ENCODE peak calls at places on chromosomes 13 and 19, in four cellular contexts. One of them, this sample, is unnamed.

GRCh38 chr19:47776568-47776967 is 1.9 kb upstream of the SELENOW start:
- DNase-seq in uterus: no peak
- DNase-seq in colonic mucosa: peak
- DNase-seq in WTC11: no peak
- DNase-seq in this sample: no peak

GRCh38 chr13:27956576-27957300 is 12.4 kb downstream of the CDX2 start:
- DNase-seq in colonic mucosa: peak
- DNase-seq in WTC11: no peak
- DNase-seq in uterus: no peak
- DNase-seq in this sample: no peak

GRCh38 chr13:106797081-106797640 is 229.2 kb upstream of the ARGLU1 start:
- DNase-seq in WTC11: peak
- DNase-seq in uterus: no peak
- DNase-seq in colonic mucosa: no peak
- DNase-seq in this sample: no peak

GRCh38 chr13:90414691-90415596 is 932.5 kb upstream of the MIR17HG start:
- DNase-seq in colonic mucosa: no peak
- DNase-seq in uterus: no peak
- DNase-seq in WTC11: no peak
- DNase-seq in this sample: no peak

GRCh38 chr19:44694184-44694579 is 4.8 kb upstream of the CEACAM16 start:
- DNase-seq in uterus: no peak
- DNase-seq in colonic mucosa: no peak
- DNase-seq in WTC11: no peak
- DNase-seq in this sample: no peak

GRCh38 chr19:4088975-4089374 is 22.3 kb upstream of the ZBTB7A start:
- DNase-seq in colonic mucosa: peak
- DNase-seq in uterus: no peak
- DNase-seq in WTC11: no peak
- DNase-seq in this sample: no peak

GRCh38 chr13:36904219-36904618 is 15.8 kb downstream of the SMAD9 start:
- DNase-seq in WTC11: no peak
- DNase-seq in colonic mucosa: peak
- DNase-seq in uterus: no peak
- DNase-seq in this sample: no peak

GRCh38 chr19:55210120-55210493 is 806 bp upstream of the PTPRH start:
- DNase-seq in uterus: no peak
- DNase-seq in colonic mucosa: no peak
- DNase-seq in WTC11: no peak
- DNase-seq in this sample: no peak

GRCh38 chr13:51797664-51798488 is 6.1 kb downstream of the DHRS12 start:
- DNase-seq in colonic mucosa: peak
- DNase-seq in WTC11: peak
- DNase-seq in uterus: peak
- DNase-seq in this sample: no peak

GRCh38 chr13:31234729-31235128 is 35.0 kb downstream of the B3GLCT start:
- DNase-seq in colonic mucosa: no peak
- DNase-seq in WTC11: no peak
- DNase-seq in uterus: no peak
- DNase-seq in this sample: no peak

GRCh38 chr13:47480121-47480520 is 521.0 kb downstream of the SUCLA2 start:
- DNase-seq in colonic mucosa: no peak
- DNase-seq in WTC11: no peak
- DNase-seq in uterus: no peak
- DNase-seq in this sample: no peak

GRCh38 chr19:19297759-19298158 is 22.6 kb downstream of the SUGP1 start:
- DNase-seq in uterus: no peak
- DNase-seq in colonic mucosa: no peak
- DNase-seq in WTC11: no peak
- DNase-seq in this sample: no peak

GRCh38 chr19:33251526-33252090 is 26.0 kb upstream of the SLC7A10 start:
- DNase-seq in colonic mucosa: no peak
- DNase-seq in uterus: no peak
- DNase-seq in WTC11: no peak
- DNase-seq in this sample: no peak

GRCh38 chr19:13154241-13154778 is 4.1 kb downstream of the IER2 start:
- DNase-seq in WTC11: no peak
- DNase-seq in uterus: peak
- DNase-seq in colonic mucosa: peak
- DNase-seq in this sample: peak

GRCh38 chr19:18109731-18110671 is 12.4 kb downstream of the MAST3 start:
- DNase-seq in uterus: peak
- DNase-seq in WTC11: peak
- DNase-seq in colonic mucosa: peak
- DNase-seq in this sample: peak

GRCh38 chr19:6906559-6906958 is 19.2 kb downstream of the ADGRE1 start:
- DNase-seq in colonic mucosa: no peak
- DNase-seq in uterus: no peak
- DNase-seq in WTC11: no peak
- DNase-seq in this sample: no peak

DNA sequence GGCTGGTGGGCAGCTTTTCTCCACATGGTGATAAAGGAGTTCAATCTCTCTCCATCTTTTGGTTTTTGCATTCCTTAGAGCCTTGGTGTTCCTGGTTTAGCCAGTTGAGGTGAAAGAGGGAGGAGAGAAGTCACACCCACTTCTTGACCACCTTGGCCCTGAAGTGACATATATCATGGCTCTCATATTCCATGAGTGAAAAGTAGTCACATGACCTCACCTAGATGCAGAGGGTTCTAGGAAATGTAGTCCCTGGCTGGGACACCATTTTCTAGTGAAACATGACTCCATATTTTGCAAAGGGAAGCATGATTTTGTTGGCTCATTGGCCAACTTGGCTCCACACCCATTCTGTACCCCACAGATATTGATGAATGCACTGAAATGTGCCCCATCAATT is 16.1 kb downstream of the ADGRE1 start:
- DNase-seq in colonic mucosa: no peak
- DNase-seq in uterus: no peak
- DNase-seq in WTC11: no peak
- DNase-seq in this sample: no peak
- TF ChIP-seq CTCF in colonic mucosa: no peak
- TF ChIP-seq CTCF in uterus: no peak
- TF ChIP-seq CTCF in WTC11: no peak
- TF ChIP-seq CTCF in this sample: no peak

GRCh38 chr13:58843567-58843966 is 1212.0 kb downstream of the PCDH17 start:
- DNase-seq in colonic mucosa: no peak
- DNase-seq in WTC11: no peak
- DNase-seq in uterus: no peak
- DNase-seq in this sample: no peak
- TF ChIP-seq CTCF in colonic mucosa: no peak
- TF ChIP-seq CTCF in WTC11: no peak
- TF ChIP-seq CTCF in uterus: no peak
- TF ChIP-seq CTCF in this sample: no peak

GRCh38 chr19:37988758-37989635 is 82.0 kb downstream of the SIPA1L3 start:
- DNase-seq in uterus: no peak
- DNase-seq in colonic mucosa: no peak
- DNase-seq in WTC11: peak
- DNase-seq in this sample: peak

GRCh38 chr19:37986048-37986750 is 79.2 kb downstream of the SIPA1L3 start:
- DNase-seq in colonic mucosa: no peak
- DNase-seq in uterus: no peak
- DNase-seq in WTC11: no peak
- DNase-seq in this sample: peak

GRCh38 chr19:37990362-37990761 is 83.4 kb downstream of the SIPA1L3 start:
- DNase-seq in uterus: no peak
- DNase-seq in WTC11: peak
- DNase-seq in colonic mucosa: no peak
- DNase-seq in this sample: no peak

GRCh38 chr19:37989855-37990254 is 82.8 kb downstream of the SIPA1L3 start:
- DNase-seq in colonic mucosa: no peak
- DNase-seq in uterus: no peak
- DNase-seq in WTC11: peak
- DNase-seq in this sample: no peak

DNA sequence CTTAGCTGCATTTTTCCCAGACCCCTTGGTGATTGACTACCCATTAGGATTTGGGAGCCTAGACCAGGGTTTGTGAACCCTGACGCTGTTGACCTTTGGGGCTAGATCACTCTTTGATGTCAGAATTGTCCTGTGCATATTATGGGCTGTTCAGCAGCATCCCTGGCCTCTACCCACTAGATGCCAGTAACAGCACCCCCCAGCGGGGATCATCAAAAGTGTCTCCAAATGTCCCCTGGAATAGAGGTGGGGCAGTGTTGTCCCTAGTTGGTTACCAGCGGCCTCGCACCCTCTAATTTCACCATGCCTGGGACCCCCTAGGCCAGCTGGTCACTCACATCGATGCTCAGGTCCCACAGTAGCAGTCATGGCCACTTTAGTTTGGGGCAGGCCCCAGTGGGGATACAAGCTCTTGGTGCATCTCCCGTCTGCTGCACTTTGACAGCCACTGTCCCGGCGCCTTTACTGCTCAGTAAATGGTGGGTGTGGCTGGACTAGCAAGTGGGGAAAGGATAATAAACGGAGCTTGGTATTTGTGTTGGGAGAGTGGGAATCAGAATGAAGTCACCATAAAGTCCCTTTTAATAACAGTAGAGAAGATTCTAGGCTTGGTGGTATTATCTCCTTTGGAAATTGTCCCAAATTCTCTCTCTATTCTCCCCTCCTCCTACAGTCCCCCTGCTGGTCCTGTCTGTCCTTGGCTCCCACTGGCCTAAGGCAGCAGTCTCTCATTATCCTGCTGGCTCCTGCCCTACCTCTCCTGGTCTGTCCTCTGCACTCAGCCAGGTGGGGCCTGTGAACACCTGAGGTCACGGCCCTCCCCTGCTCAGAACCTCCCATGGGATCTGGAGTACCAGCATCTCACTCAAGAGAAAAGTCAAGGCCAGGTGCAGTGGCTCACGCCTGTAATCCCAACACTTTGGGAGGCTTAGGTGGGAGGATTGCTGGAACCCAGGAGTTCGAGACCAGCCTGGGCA is 80.6 kb downstream of the SIPA1L3 start:
- DNase-seq in colonic mucosa: peak
- DNase-seq in uterus: no peak
- DNase-seq in WTC11: peak
- DNase-seq in this sample: no peak
- TF ChIP-seq CTCF in colonic mucosa: peak
- TF ChIP-seq CTCF in uterus: no peak
- TF ChIP-seq CTCF in WTC11: peak
- TF ChIP-seq CTCF in this sample: no peak

GRCh38 chr19:42542791-42543190 is 14.5 kb upstream of the CEACAM1 start:
- DNase-seq in uterus: no peak
- DNase-seq in WTC11: no peak
- DNase-seq in colonic mucosa: no peak
- DNase-seq in this sample: no peak
- TF ChIP-seq CTCF in uterus: no peak
- TF ChIP-seq CTCF in WTC11: no peak
- TF ChIP-seq CTCF in colonic mucosa: no peak
- TF ChIP-seq CTCF in this sample: no peak

GRCh38 chr13:21813110-21813509 is 142.2 kb downstream of the FGF9 start:
- DNase-seq in colonic mucosa: no peak
- DNase-seq in WTC11: peak
- DNase-seq in uterus: no peak
- DNase-seq in this sample: no peak
- TF ChIP-seq CTCF in colonic mucosa: no peak
- TF ChIP-seq CTCF in WTC11: no peak
- TF ChIP-seq CTCF in uterus: no peak
- TF ChIP-seq CTCF in this sample: no peak

GRCh38 chr19:50498219-50499056 is 12.6 kb downstream of the JOSD2 start:
- DNase-seq in uterus: no peak
- DNase-seq in colonic mucosa: no peak
- DNase-seq in WTC11: no peak
- DNase-seq in this sample: no peak

GRCh38 chr19:50501568-50502475 is 9.2 kb downstream of the JOSD2 start:
- DNase-seq in colonic mucosa: no peak
- DNase-seq in uterus: no peak
- DNase-seq in WTC11: no peak
- DNase-seq in this sample: peak

GRCh38 chr19:50500753-50501151 is 10.2 kb downstream of the JOSD2 start:
- DNase-seq in uterus: no peak
- DNase-seq in WTC11: no peak
- DNase-seq in colonic mucosa: no peak
- DNase-seq in this sample: peak

GRCh38 chr19:50501186-50501567 is 9.8 kb downstream of the JOSD2 start:
- DNase-seq in uterus: no peak
- DNase-seq in WTC11: no peak
- DNase-seq in colonic mucosa: peak
- DNase-seq in this sample: no peak

DNA sequence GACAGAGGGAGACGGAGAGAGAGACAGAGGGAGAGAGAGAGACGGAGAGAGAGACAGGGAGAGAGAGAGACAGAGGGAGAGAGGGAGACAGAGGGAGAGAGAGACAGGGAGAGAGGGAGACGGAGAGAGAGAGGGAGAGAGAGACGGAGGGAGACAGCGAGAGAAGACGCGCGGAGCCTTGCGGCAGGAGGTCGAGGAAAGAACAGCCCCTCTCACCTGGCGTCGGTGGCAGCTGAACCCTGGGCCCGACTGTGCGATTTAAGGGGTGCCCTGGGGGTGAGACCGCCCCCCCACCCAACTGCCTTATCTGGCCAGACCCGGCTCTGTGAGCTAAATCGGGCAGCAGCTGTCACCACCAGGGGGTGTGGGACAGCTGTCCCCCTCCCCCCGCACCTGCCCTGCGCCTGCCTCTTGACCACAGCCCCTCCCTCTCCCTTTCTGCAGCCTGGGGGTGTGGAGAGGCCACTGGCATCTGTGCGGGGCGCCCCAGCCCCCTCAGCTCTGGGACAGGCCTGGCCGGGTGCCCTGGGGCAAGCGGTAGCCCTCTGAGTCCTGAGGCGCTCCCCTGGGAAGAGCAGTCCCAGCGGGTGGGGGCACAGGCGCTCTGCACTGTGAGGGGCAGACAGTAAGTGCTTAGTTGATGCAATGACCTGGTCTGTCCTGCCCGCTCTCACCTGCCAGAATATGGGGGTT is 10.8 kb downstream of the JOSD2 start:
- DNase-seq in colonic mucosa: no peak
- DNase-seq in WTC11: peak
- DNase-seq in uterus: peak
- DNase-seq in this sample: no peak
- TF ChIP-seq CTCF in colonic mucosa: no peak
- TF ChIP-seq CTCF in WTC11: no peak
- TF ChIP-seq CTCF in uterus: no peak
- TF ChIP-seq CTCF in this sample: no peak

GRCh38 chr19:52453324-52454094 is at the start of gene ZNF578:
- DNase-seq in uterus: peak
- DNase-seq in WTC11: peak
- DNase-seq in colonic mucosa: peak
- DNase-seq in this sample: peak
- TF ChIP-seq CTCF in uterus: no peak
- TF ChIP-seq CTCF in WTC11: no peak
- TF ChIP-seq CTCF in colonic mucosa: no peak
- TF ChIP-seq CTCF in this sample: no peak

GRCh38 chr13:111474136-111475002 is 153.9 kb downstream of the TEX29 start:
- DNase-seq in uterus: no peak
- DNase-seq in colonic mucosa: no peak
- DNase-seq in WTC11: no peak
- DNase-seq in this sample: peak
- TF ChIP-seq CTCF in uterus: peak
- TF ChIP-seq CTCF in colonic mucosa: peak
- TF ChIP-seq CTCF in WTC11: peak
- TF ChIP-seq CTCF in this sample: no peak